ENCODE peak calls at places on chromosomes 7 and 10, in nine cellular contexts. D is K562, M is H1, C is A549, H is HepG2, T is stomach, X is transverse colon, S is tibial nerve, L is sigmoid colon. W is an unnamed sample. For H3K4me1, the result is how much of the 10 kb centered on the place peaks cover.

GRCh38 chr10:65341323-65341922 is 1584.4 kb upstream of the LRRTM3 start:
- DNase-seq in D (no peak), M (no peak), C (no peak), H (no peak), T (no peak), X (no peak), S (no peak), L (no peak), W (no peak)

GRCh38 chr10:101602767-101603398 is 14.8 kb downstream of the DPCD start:
- DNase-seq in D (peak), M (peak), C (peak), H (peak), T (peak), X (peak), S (peak), L (no peak), W (peak)

GRCh38 chr7:70520604-70521003 is 611.3 kb upstream of the GALNT17 start:
- DNase-seq in D (no peak), M (no peak), C (peak), H (peak), T (no peak), X (no peak), S (no peak), L (no peak), W (no peak)

GRCh38 chr7:30984359-30985107 is 20.8 kb downstream of the GHRHR start:
- DNase-seq in D (no peak), M (peak), C (no peak), H (no peak), T (peak), X (no peak), S (no peak), L (no peak), W (no peak)

GRCh38 chr10:122343135-122343800 is 31.2 kb upstream of the PLEKHA1 start:
- DNase-seq in D (no peak), M (no peak), C (no peak), H (no peak), T (no peak), X (no peak), S (no peak), L (no peak), W (no peak)

GRCh38 chr10:69655868-69656555 is 26.0 kb downstream of the FAM241B start:
- DNase-seq in D (no peak), M (no peak), C (no peak), H (no peak), T (no peak), X (no peak), S (no peak), L (no peak), W (no peak)

GRCh38 chr10:126387041-126387908 is 1.0 kb downstream of the ADAM12 start:
- DNase-seq in D (peak), M (no peak), C (peak), H (no peak), T (peak), X (peak), S (no peak), L (peak), W (peak)

GRCh38 chr10:122499491-122499941 is 38.2 kb downstream of the HTRA1 start:
- DNase-seq in D (no peak), M (no peak), C (no peak), H (no peak), T (no peak), X (peak), S (no peak), L (peak), W (no peak)

DNA sequence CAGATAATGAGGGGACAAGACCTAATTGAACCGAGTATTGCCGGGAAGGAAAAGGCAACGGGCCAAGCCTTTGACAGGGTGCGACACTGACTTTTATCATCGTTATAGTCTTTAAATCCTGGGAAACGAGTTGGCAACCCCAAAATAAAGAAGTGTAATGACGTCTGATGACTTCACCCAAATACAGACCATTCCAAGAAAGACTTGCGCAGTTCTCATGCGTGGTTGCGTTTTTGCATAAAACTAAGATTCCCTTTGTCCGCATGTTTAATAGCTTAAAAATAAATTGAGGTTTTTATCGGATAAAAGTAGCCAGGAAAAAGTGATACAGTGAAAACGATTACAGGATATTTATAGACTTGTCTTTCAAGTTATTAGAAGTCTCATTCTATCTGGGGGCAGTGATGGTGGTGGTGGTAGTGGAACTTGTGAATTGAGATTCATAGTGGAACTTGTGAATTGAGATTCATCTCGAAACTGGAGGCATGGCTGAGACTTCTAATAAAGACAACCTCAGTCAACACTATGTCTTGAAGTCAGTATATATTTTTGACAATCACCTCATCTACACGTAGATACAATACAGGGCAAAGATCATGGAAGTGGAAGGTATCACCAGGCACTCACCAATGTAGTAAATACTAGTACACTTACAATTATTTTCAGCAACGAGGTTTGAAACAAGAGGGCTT is 1.2 kb upstream of the NAMPT start:
- DNase-seq in D (no peak), M (no peak), C (no peak), H (no peak), T (no peak), X (no peak), S (no peak), L (no peak), W (no peak)
- TF ChIP-seq EP300 in D (no peak), M (no peak), C (no peak), H (no peak), T (no peak), X (no peak), S (no peak), L (peak), W (no peak)

GRCh38 chr7:150745086-150745485 is 7.9 kb downstream of the GIMAP5 start:
- DNase-seq in D (no peak), M (no peak), C (no peak), H (no peak), T (no peak), X (no peak), S (no peak), L (no peak), W (no peak)
- TF ChIP-seq CTCF in D (no peak), M (no peak), C (no peak), H (no peak), T (no peak), X (no peak), S (no peak), L (no peak), W (no peak)

DNA sequence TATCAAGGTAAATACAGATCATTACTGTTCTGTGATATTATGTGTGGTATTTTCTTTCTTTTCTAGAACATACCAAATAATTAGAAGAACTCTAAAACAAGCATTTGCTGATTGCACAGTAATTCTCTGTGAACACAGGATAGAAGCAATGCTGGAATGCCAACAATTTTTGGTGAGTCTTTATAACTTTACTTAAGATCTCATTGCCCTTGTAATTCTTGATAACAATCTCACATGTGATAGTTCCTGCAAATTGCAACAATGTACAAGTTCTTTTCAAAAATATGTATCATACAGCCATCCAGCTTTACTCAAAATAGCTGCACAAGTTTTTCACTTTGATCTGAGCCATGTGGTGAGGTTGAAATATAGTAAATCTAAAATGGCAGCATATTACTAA is 185.6 kb downstream of the CFTR start:
- DNase-seq in D (no peak), M (no peak), C (no peak), H (no peak), T (no peak), X (no peak), S (no peak), L (no peak), W (no peak)
- H3K4me1 ChIP-seq in D (under half), M (under half), C (under half), H (under half), T (under half), X (under half), S (under half), L (under half), W (under half)

GRCh38 chr7:101241015-101241363 is 3.4 kb upstream of the CLDN15 start:
- DNase-seq in D (no peak), M (no peak), C (no peak), H (no peak), T (no peak), X (no peak), S (no peak), L (no peak), W (no peak)

GRCh38 chr7:101239191-101239950 is 1.8 kb upstream of the CLDN15 start:
- DNase-seq in D (no peak), M (no peak), C (no peak), H (no peak), T (no peak), X (no peak), S (no peak), L (no peak), W (no peak)

GRCh38 chr7:101238226-101239182 is 902 bp upstream of the CLDN15 start:
- DNase-seq in D (no peak), M (no peak), C (no peak), H (no peak), T (no peak), X (no peak), S (no peak), L (no peak), W (no peak)

GRCh38 chr7:101240226-101241014 is 2.8 kb upstream of the CLDN15 start:
- DNase-seq in D (peak), M (no peak), C (no peak), H (no peak), T (no peak), X (no peak), S (no peak), L (no peak), W (no peak)

GRCh38 chr7:101239951-101240220 is 2.3 kb upstream of the CLDN15 start:
- DNase-seq in D (peak), M (no peak), C (no peak), H (no peak), T (no peak), X (no peak), S (no peak), L (no peak), W (no peak)
- TF ChIP-seq EP300 in D (no peak), M (no peak), C (no peak), H (no peak), T (no peak), X (no peak), S (no peak), L (no peak), W (no peak)

DNA sequence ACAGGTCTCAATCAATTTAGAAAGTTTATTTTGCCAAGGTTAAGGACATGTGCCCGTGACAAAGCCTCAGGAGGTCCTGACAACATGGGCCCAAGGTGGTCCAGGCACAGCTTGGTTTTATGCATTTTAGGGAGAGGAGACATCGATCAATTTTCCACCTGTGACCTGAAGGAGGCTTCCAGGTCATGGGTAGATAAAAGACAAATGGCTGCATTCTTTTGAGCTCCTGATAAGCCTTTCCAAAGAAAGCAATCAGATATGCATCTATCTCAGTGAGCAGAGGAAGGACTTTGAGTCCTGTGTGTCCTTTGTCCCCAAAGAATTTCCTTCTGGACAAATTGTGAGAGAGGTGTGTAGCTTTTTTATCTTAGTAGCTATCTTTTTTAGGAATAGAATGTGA is 15.8 kb downstream of the LRRC72 start:
- DNase-seq in D (no peak), M (no peak), C (no peak), H (no peak), T (no peak), X (no peak), S (no peak), L (no peak), W (no peak)
- TF ChIP-seq CTCF in D (no peak), M (no peak), C (no peak), H (no peak), T (no peak), X (no peak), S (no peak), L (no peak), W (no peak)

GRCh38 chr7:139681812-139682135 is 96.0 kb downstream of the HIPK2 start:
- DNase-seq in D (no peak), M (no peak), C (no peak), H (no peak), T (no peak), X (no peak), S (no peak), L (no peak), W (no peak)
- H3K4me1 ChIP-seq in D (under half), M (under half), C (half or more), H (half or more), T (half or more), X (under half), S (under half), L (under half), W (under half)